ENCODE peak calls at places on chromosome X, in four cellular contexts. One of them, this sample, is unnamed. For H3K4me1 and H3K36me3, the result is how much of the 10 kb centered on the place peaks cover.

GRCh38 chrX:12701625-12702024 is 89.6 kb upstream of the PRPS2 start:
- DNase-seq in ovary: no peak
- DNase-seq in neural progenitor cell: peak
- DNase-seq in OCI-LY7: peak
- DNase-seq in this sample: peak

GRCh38 chrX:133658244-133658911 is 243.1 kb upstream of the GPC4 start:
- DNase-seq in OCI-LY7: no peak
- DNase-seq in ovary: no peak
- DNase-seq in neural progenitor cell: no peak
- DNase-seq in this sample: no peak

GRCh38 chrX:119062750-119063374 is 9.9 kb upstream of the CT47C1 start:
- DNase-seq in neural progenitor cell: peak
- DNase-seq in ovary: no peak
- DNase-seq in OCI-LY7: no peak
- DNase-seq in this sample: no peak

GRCh38 chrX:39409246-39409917 is 608.1 kb downstream of the MID1IP1 start:
- DNase-seq in neural progenitor cell: no peak
- DNase-seq in ovary: no peak
- DNase-seq in OCI-LY7: no peak
- DNase-seq in this sample: no peak

GRCh38 chrX:6226646-6227444 is 1.8 kb downstream of the NLGN4X start:
- DNase-seq in neural progenitor cell: peak
- DNase-seq in OCI-LY7: no peak
- DNase-seq in ovary: peak
- DNase-seq in this sample: no peak

GRCh38 chrX:83495882-83496281 is 12.2 kb upstream of the POU3F4 start:
- DNase-seq in neural progenitor cell: no peak
- DNase-seq in OCI-LY7: no peak
- DNase-seq in ovary: no peak
- DNase-seq in this sample: no peak

GRCh38 chrX:20974326-20974725 is 399.9 kb upstream of the CNKSR2 start:
- DNase-seq in OCI-LY7: no peak
- DNase-seq in ovary: no peak
- DNase-seq in neural progenitor cell: no peak
- DNase-seq in this sample: no peak

GRCh38 chrX:119218198-119218597 is 17.9 kb upstream of the PGRMC1 start:
- DNase-seq in OCI-LY7: peak
- DNase-seq in neural progenitor cell: no peak
- DNase-seq in ovary: no peak
- DNase-seq in this sample: peak

DNA sequence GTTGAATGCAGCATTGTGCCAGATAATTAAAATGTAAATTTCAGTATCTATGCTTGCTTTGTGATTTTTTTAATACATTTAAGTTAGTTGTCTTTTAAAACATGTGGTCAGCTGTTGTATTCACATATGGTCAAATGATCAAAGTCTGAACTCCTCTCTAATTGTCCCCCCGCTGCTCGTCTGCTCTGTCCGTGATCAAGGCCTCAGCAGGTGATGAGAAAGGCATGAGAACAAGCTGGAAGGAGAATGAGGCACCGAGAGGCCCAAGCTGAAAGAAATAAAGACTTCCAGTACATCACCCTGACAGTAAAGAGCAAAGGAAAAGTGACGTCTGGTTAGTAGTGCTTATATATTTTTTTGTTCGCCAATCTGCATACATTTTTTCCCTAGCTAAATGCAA is 181.3 kb downstream of the ZIC3 start:
- DNase-seq in OCI-LY7: no peak
- DNase-seq in ovary: no peak
- DNase-seq in neural progenitor cell: peak
- DNase-seq in this sample: no peak
- H3K4me1 ChIP-seq in OCI-LY7: under half
- H3K4me1 ChIP-seq in ovary: under half
- H3K4me1 ChIP-seq in neural progenitor cell: half or more
- H3K4me1 ChIP-seq in this sample: under half

GRCh38 chrX:154358011-154358410 is 16.4 kb downstream of the FLNA start:
- DNase-seq in OCI-LY7: no peak
- DNase-seq in neural progenitor cell: no peak
- DNase-seq in ovary: no peak
- DNase-seq in this sample: no peak

GRCh38 chrX:154360155-154360713 is 14.2 kb downstream of the FLNA start:
- DNase-seq in ovary: no peak
- DNase-seq in neural progenitor cell: no peak
- DNase-seq in OCI-LY7: no peak
- DNase-seq in this sample: no peak

GRCh38 chrX:154359362-154360154 is 14.9 kb downstream of the FLNA start:
- DNase-seq in neural progenitor cell: no peak
- DNase-seq in OCI-LY7: no peak
- DNase-seq in ovary: no peak
- DNase-seq in this sample: no peak

GRCh38 chrX:154357205-154357604 is 17.2 kb downstream of the FLNA start:
- DNase-seq in OCI-LY7: no peak
- DNase-seq in neural progenitor cell: no peak
- DNase-seq in ovary: no peak
- DNase-seq in this sample: no peak

GRCh38 chrX:154358829-154359228 is 15.6 kb downstream of the FLNA start:
- DNase-seq in OCI-LY7: no peak
- DNase-seq in neural progenitor cell: no peak
- DNase-seq in ovary: no peak
- DNase-seq in this sample: no peak
- H3K36me3 ChIP-seq in OCI-LY7: half or more
- H3K36me3 ChIP-seq in neural progenitor cell: under half
- H3K36me3 ChIP-seq in ovary: under half
- H3K36me3 ChIP-seq in this sample: half or more

GRCh38 chrX:129980043-129980442 is 2.4 kb upstream of the BCORL1 start:
- DNase-seq in OCI-LY7: no peak
- DNase-seq in ovary: peak
- DNase-seq in neural progenitor cell: peak
- DNase-seq in this sample: no peak

GRCh38 chrX:129982300-129983246 is at the start of gene BCORL1:
- DNase-seq in OCI-LY7: peak
- DNase-seq in neural progenitor cell: peak
- DNase-seq in ovary: peak
- DNase-seq in this sample: peak

GRCh38 chrX:129981207-129981553 is 1.3 kb upstream of the BCORL1 start:
- DNase-seq in OCI-LY7: no peak
- DNase-seq in ovary: no peak
- DNase-seq in neural progenitor cell: no peak
- DNase-seq in this sample: no peak

GRCh38 chrX:129980540-129981206 is 1.8 kb upstream of the BCORL1 start:
- DNase-seq in neural progenitor cell: peak
- DNase-seq in ovary: peak
- DNase-seq in OCI-LY7: no peak
- DNase-seq in this sample: peak

DNA sequence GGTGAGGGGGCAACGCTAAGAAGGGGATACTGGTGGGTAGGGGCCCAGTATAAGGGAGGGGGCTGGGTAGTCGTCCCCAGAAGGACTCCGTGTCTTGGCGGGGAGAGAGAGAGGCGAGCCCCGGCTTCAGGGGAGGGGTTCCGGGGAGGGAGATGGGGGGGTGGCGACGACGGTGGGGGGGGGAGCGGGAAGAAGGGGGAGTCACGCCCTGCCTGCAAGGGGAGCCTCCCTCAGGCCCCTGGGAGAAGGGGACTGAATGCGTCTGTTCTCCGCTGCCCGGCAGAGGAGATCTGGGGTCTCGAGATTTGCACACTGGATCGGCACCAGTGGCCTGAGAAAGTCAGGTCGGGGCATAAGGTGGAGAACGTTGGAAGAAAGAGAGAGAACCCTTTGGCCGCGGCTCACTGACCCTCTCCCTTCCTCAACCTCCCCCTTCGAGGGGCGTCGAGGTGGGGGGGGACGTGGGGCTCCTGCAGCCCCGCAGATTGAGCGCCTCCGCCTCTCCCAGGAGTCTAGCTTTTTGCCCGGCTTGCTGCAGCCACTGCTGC is 609 bp upstream of the BCORL1 start:
- DNase-seq in ovary: no peak
- DNase-seq in neural progenitor cell: no peak
- DNase-seq in OCI-LY7: no peak
- DNase-seq in this sample: peak
- H3K4me3 ChIP-seq in ovary: peak
- H3K4me3 ChIP-seq in neural progenitor cell: no peak
- H3K4me3 ChIP-seq in OCI-LY7: no peak
- H3K4me3 ChIP-seq in this sample: no peak

GRCh38 chrX:120463241-120463640 is 5.9 kb downstream of the LAMP2 start:
- DNase-seq in OCI-LY7: no peak
- DNase-seq in ovary: no peak
- DNase-seq in neural progenitor cell: no peak
- DNase-seq in this sample: peak

GRCh38 chrX:120456973-120457372 is 12.1 kb downstream of the LAMP2 start:
- DNase-seq in neural progenitor cell: no peak
- DNase-seq in ovary: no peak
- DNase-seq in OCI-LY7: peak
- DNase-seq in this sample: no peak

GRCh38 chrX:120457766-120458180 is 11.3 kb downstream of the LAMP2 start:
- DNase-seq in ovary: no peak
- DNase-seq in OCI-LY7: peak
- DNase-seq in neural progenitor cell: no peak
- DNase-seq in this sample: peak

GRCh38 chrX:120462370-120462769 is 6.7 kb downstream of the LAMP2 start:
- DNase-seq in neural progenitor cell: no peak
- DNase-seq in ovary: no peak
- DNase-seq in OCI-LY7: no peak
- DNase-seq in this sample: no peak

GRCh38 chrX:120459313-120459712 is 9.8 kb downstream of the LAMP2 start:
- DNase-seq in neural progenitor cell: no peak
- DNase-seq in ovary: no peak
- DNase-seq in OCI-LY7: no peak
- DNase-seq in this sample: no peak
- H3K4me1 ChIP-seq in neural progenitor cell: under half
- H3K4me1 ChIP-seq in ovary: under half
- H3K4me1 ChIP-seq in OCI-LY7: half or more
- H3K4me1 ChIP-seq in this sample: under half